ENCODE peak calls at places on chromosomes 4 and X, in ten cellular contexts. S is MV-4-11; E is head of caudate nucleus; L is mesenchymal stem cell; U is mesenteric fat pad; M is retina; A is DMS153; B is effector memory CD4-positive, alpha-beta T cell; Q is sigmoid colon; R is AG09309. G is an unnamed sample.

GRCh38 chr4:6448476-6449170 is 23.8 kb downstream of the PPP2R2C start:
- DNase-seq in R (no peak), Q (no peak), M (no peak), S (no peak), E (no peak), U (no peak), L (no peak), B (no peak), A (no peak), G (no peak)

GRCh38 chrX:143683486-143683885 is 37.1 kb downstream of the SPANXN2 start:
- DNase-seq in Q (no peak), A (no peak), R (no peak), M (peak; percentile 27), L (no peak), B (no peak), U (no peak), E (no peak), S (no peak), G (no peak)

GRCh38 chr4:156390599-156391296 is 437.1 kb upstream of the CTSO start:
- DNase-seq in M (no peak), Q (no peak), B (no peak), A (no peak), L (no peak), R (peak; percentile 57), S (peak; percentile 38), E (no peak), U (no peak), G (no peak)

GRCh38 chr4:123353656-123354055 is 42.9 kb upstream of the SPRY1 start:
- DNase-seq in A (no peak), E (no peak), B (no peak), U (no peak), L (no peak), Q (no peak), S (no peak), M (no peak), R (no peak), G (no peak)

GRCh38 chrX:11728556-11728955 is 29.5 kb upstream of the MSL3 start:
- DNase-seq in L (no peak), B (no peak), S (no peak), E (no peak), A (no peak), Q (no peak), M (no peak), U (no peak), R (no peak), G (no peak)

GRCh38 chr4:147976341-147976928 is 244.5 kb downstream of the ARHGAP10 start:
- DNase-seq in A (no peak), M (no peak), L (no peak), U (no peak), B (no peak), E (no peak), R (no peak), S (no peak), Q (no peak), G (no peak)

GRCh38 chrX:72694170-72694569 is 19.9 kb downstream of the PHKA1 start:
- DNase-seq in Q (no peak), B (no peak), S (no peak), L (no peak), M (no peak), A (no peak), E (no peak), U (no peak), R (no peak), G (no peak)

GRCh38 chr4:140367738-140368137 is 5.7 kb upstream of the SCOC start:
- DNase-seq in L (no peak), Q (no peak), R (no peak), M (no peak), B (no peak), A (no peak), E (no peak), U (no peak), S (no peak), G (no peak)

GRCh38 chr4:78706302-78706701 is 69.8 kb upstream of the BMP2K start:
- DNase-seq in E (no peak), B (no peak), U (no peak), Q (no peak), L (no peak), A (no peak), M (no peak), S (no peak), R (no peak), G (no peak)

GRCh38 chr4:124980276-124980752 is 267.8 kb upstream of the ANKRD50 start:
- DNase-seq in R (no peak), A (no peak), E (no peak), M (no peak), U (no peak), Q (no peak), S (no peak), L (peak; percentile 73), B (no peak), G (no peak)

GRCh38 chr4:522438-522837 is 23.4 kb downstream of the PIGG start:
- DNase-seq in S (no peak), A (no peak), R (no peak), L (no peak), Q (no peak), M (no peak), U (peak; percentile 39), B (no peak), E (no peak), G (no peak)

GRCh38 chr4:149738156-149738555 is 77.5 kb downstream of the IQCM start:
- DNase-seq in U (no peak), E (no peak), B (no peak), M (no peak), A (no peak), L (no peak), Q (no peak), S (peak; percentile 18), R (no peak), G (no peak)

GRCh38 chr4:118277243-118277642 is 75.6 kb downstream of the PRSS12 start:
- DNase-seq in L (no peak), E (no peak), U (no peak), Q (no peak), M (no peak), R (no peak), A (no peak), S (no peak), B (no peak), G (no peak)

GRCh38 chr4:92270908-92271307 is 32.9 kb upstream of the GRID2 start:
- DNase-seq in B (no peak), S (no peak), R (no peak), A (no peak), E (no peak), L (no peak), U (no peak), Q (no peak), M (no peak), G (no peak)

GRCh38 chrX:50117477-50117876 is 83.3 kb downstream of the AKAP4 start:
- DNase-seq in U (no peak), L (no peak), B (no peak), S (peak; percentile 67), R (no peak), E (no peak), M (no peak), Q (no peak), A (no peak), G (no peak)

GRCh38 chrX:38514014-38514854 is 47.1 kb upstream of the TSPAN7 start:
- DNase-seq in E (no peak), L (no peak), U (no peak), R (no peak), B (no peak), M (no peak), Q (no peak), S (peak; percentile 58), A (no peak), G (no peak)

GRCh38 chrX:9873952-9874351 is 87.7 kb downstream of the SHROOM2 start:
- DNase-seq in M (no peak), E (peak; percentile 56), Q (no peak), B (no peak), R (no peak), S (peak; percentile 18), U (no peak), L (peak; percentile 63), A (no peak), G (no peak)

GRCh38 chrX:107324493-107325310 is 118.3 kb downstream of the DNAAF6 start:
- DNase-seq in A (no peak), M (peak; percentile 78), R (no peak), Q (peak; percentile 58), L (peak; percentile 24), U (no peak), E (no peak), B (no peak), S (no peak), G (peak; percentile 55)

GRCh38 chr4:98996056-98996941 is 778 bp downstream of the METAP1 start:
- DNase-seq in L (peak; percentile 60), S (no peak), U (no peak), B (no peak), E (peak; percentile 34), M (peak; percentile 54), A (no peak), R (no peak), Q (no peak), G (no peak)

GRCh38 chr4:38489924-38490639 is 173.9 kb upstream of the KLF3 start:
- DNase-seq in A (no peak), S (no peak), U (no peak), M (peak; percentile 63), B (no peak), E (no peak), L (peak; percentile 74), Q (peak; percentile 67), R (no peak), G (no peak)

GRCh38 chr4:138218976-138219375 is 23.2 kb downstream of the SLC7A11 start:
- DNase-seq in S (no peak), A (no peak), L (no peak), B (no peak), E (no peak), M (no peak), U (no peak), R (no peak), Q (no peak), G (no peak)

GRCh38 chr4:112213850-112214249 is 17.7 kb upstream of the AP1AR start:
- DNase-seq in A (no peak), E (no peak), S (peak; percentile 84), B (no peak), M (no peak), U (no peak), L (peak; percentile 81), Q (no peak), R (peak; percentile 63), G (no peak)

GRCh38 chrX:110407910-110408545 is 49.4 kb downstream of the RTL9 start:
- DNase-seq in B (no peak), E (no peak), A (peak; percentile 31), M (peak; percentile 56), U (no peak), S (peak; percentile 20), R (no peak), Q (no peak), L (peak; percentile 71), G (no peak)

GRCh38 chr4:155780773-155781172 is 22.0 kb downstream of the GUCY1B1 start:
- DNase-seq in A (no peak), L (peak; percentile 35), E (no peak), S (no peak), B (no peak), Q (no peak), M (no peak), R (no peak), U (no peak), G (no peak)

GRCh38 chr4:113335771-113336170 is 286.3 kb downstream of the ANK2 start:
- DNase-seq in Q (no peak), A (no peak), M (no peak), U (no peak), R (no peak), L (no peak), E (no peak), B (no peak), S (no peak), G (no peak)

GRCh38 chrX:119391279-119391678 is 7.9 kb upstream of the SLC25A43 start:
- DNase-seq in E (no peak), M (no peak), L (peak; percentile 28), Q (no peak), B (no peak), U (no peak), S (peak; percentile 4), R (no peak), A (no peak), G (no peak)

GRCh38 chrX:2824886-2825285 is 3.8 kb upstream of the GYG2 start:
- DNase-seq in R (no peak), Q (no peak), U (no peak), E (no peak), B (no peak), M (no peak), L (no peak), S (no peak), A (no peak), G (no peak)

GRCh38 chr4:143348233-143349077 is 11.8 kb downstream of the GAB1 start:
- DNase-seq in U (no peak), L (no peak), R (no peak), Q (no peak), A (no peak), S (no peak), E (no peak), B (no peak), M (no peak), G (no peak)

G was measured in sciatic nerve.